ENCODE peak calls at places on chromosomes 5 and 9, in five cellular contexts. Q is IMR-90, Z is astrocyte, V is GM23338, T is tibial artery. M is an unnamed sample. For H3K36me3 and H3K27me3, the result is how much of the 10 kb centered on the place peaks cover.

GRCh38 chr5:172443441-172444109 is 10.8 kb downstream of the SH3PXD2B start:
- DNase-seq in T (peak), Z (peak), Q (peak), V (no peak), M (peak)

GRCh38 chr5:6686501-6686900 is 26.7 kb upstream of the TENT4A start:
- DNase-seq in V (no peak), Q (no peak), T (no peak), Z (no peak), M (no peak)

GRCh38 chr5:138503487-138504270 is 38.4 kb downstream of the EGR1 start:
- DNase-seq in Q (peak), T (no peak), Z (peak), V (peak), M (peak)

GRCh38 chr9:97312101-97312500 is 4.6 kb downstream of the CCDC180 start:
- DNase-seq in V (no peak), Z (no peak), T (no peak), Q (no peak), M (no peak)

GRCh38 chr9:72586388-72587160 is 65.2 kb downstream of the TMC1 start:
- DNase-seq in T (no peak), Z (peak), Q (peak), V (no peak), M (peak)

GRCh38 chr5:166379515-166379914 is 1911.9 kb upstream of the WWC1 start:
- DNase-seq in Z (no peak), V (no peak), T (no peak), Q (no peak), M (no peak)

GRCh38 chr5:72598461-72599433 is 91.5 kb upstream of the ZNF366 start:
- DNase-seq in Z (peak), T (no peak), V (no peak), Q (peak), M (no peak)

GRCh38 chr5:146805099-146805498 is 73.5 kb downstream of the PPP2R2B start:
- DNase-seq in Z (peak), T (no peak), V (peak), Q (no peak), M (peak)

GRCh38 chr5:172553167-172553566 is 87.9 kb upstream of the NEURL1B start:
- DNase-seq in V (no peak), Q (no peak), T (no peak), Z (no peak), M (no peak)

GRCh38 chr5:120615967-120616645 is 152.0 kb downstream of the PRR16 start:
- DNase-seq in Z (peak), T (no peak), Q (peak), V (peak), M (no peak)

GRCh38 chr9:27394154-27394825 is 97.3 kb upstream of the EQTN start:
- DNase-seq in T (no peak), Z (no peak), V (no peak), Q (no peak), M (no peak)

GRCh38 chr5:132883261-132883834 is 9.9 kb downstream of the LEAP2 start:
- DNase-seq in Q (peak), V (peak), T (no peak), Z (peak), M (peak)

GRCh38 chr9:69136185-69136584 is 37.9 kb upstream of the TJP2 start:
- DNase-seq in T (no peak), Z (no peak), V (no peak), Q (no peak), M (no peak)

GRCh38 chr5:170638454-170639220 is 134.8 kb downstream of the KCNIP1 start:
- DNase-seq in V (peak), Z (no peak), Q (peak), T (no peak), M (peak)

GRCh38 chr9:121388140-121388925 is 18.3 kb upstream of the STOM start:
- DNase-seq in Z (peak), V (no peak), Q (peak), T (no peak), M (peak)

GRCh38 chr9:90059436-90059835 is 454.6 kb downstream of the GADD45G start:
- DNase-seq in Q (no peak), V (no peak), T (no peak), Z (no peak), M (no peak)

GRCh38 chr5:178993955-178994579 is 1.1 kb downstream of the GRM6 start:
- DNase-seq in Q (no peak), Z (no peak), T (no peak), V (peak), M (no peak)

GRCh38 chr9:133707065-133707760 is 30.9 kb downstream of the SARDH start:
- DNase-seq in Q (peak), Z (peak), V (no peak), T (peak), M (no peak)

GRCh38 chr9:135610290-135611141 is 28.8 kb downstream of the GLT6D1 start:
- DNase-seq in V (no peak), Q (no peak), T (no peak), Z (no peak), M (no peak)

GRCh38 chr5:174323878-174324281 is 278.4 kb downstream of the NSG2 start:
- DNase-seq in Z (peak), Q (peak), V (peak), T (peak), M (peak)

GRCh38 chr5:43425965-43426364 is 13.8 kb upstream of the CCL28 start:
- DNase-seq in Z (peak), V (no peak), T (peak), Q (peak), M (peak)

GRCh38 chr5:134507495-134507894 is 18.0 kb upstream of the JADE2 start:
- DNase-seq in Z (no peak), V (no peak), T (peak), Q (no peak), M (no peak)

GRCh38 chr5:32584651-32585050 is 706 bp upstream of the SUB1 start:
- DNase-seq in Q (no peak), V (no peak), T (no peak), Z (no peak), M (no peak)

GRCh38 chr9:101443358-101443757 is 7.8 kb upstream of the ALDOB start:
- DNase-seq in Q (no peak), V (no peak), T (no peak), Z (no peak), M (no peak)

GRCh38 chr5:55350754-55351153 is 43.0 kb downstream of the MTREX start:
- DNase-seq in V (no peak), Q (no peak), Z (no peak), T (no peak), M (no peak)

GRCh38 chr9:105328872-105329728 is 84.6 kb downstream of the SLC44A1 start:
- DNase-seq in V (no peak), Q (no peak), T (no peak), Z (no peak), M (no peak)

GRCh38 chr5:134626369-134627014 is 6.1 kb downstream of the SAR1B start:
- DNase-seq in T (no peak), V (no peak), Q (peak), Z (no peak), M (no peak)

GRCh38 chr9:92607773-92608172 is 62.2 kb downstream of the IPPK start:
- DNase-seq in T (no peak), V (no peak), Z (peak), Q (peak), M (peak)

GRCh38 chr5:120678279-120678678 is 214.2 kb downstream of the PRR16 start:
- DNase-seq in Z (peak), T (no peak), Q (peak), V (no peak), M (no peak)

GRCh38 chr9:14219865-14220655 is 93.9 kb downstream of the NFIB start:
- DNase-seq in T (no peak), Z (peak), V (no peak), Q (no peak), M (peak)

GRCh38 chr9:114433086-114433485 is 45.3 kb upstream of the AKNA start:
- DNase-seq in V (no peak), Z (no peak), Q (no peak), T (no peak), M (no peak)
- H3K36me3 ChIP-seq in V (under half), Z (under half), Q (under half), T (under half), M (under half)

GRCh38 chr5:68289576-68289975 is 74.0 kb downstream of the PIK3R1 start:
- DNase-seq in T (no peak), Q (no peak), V (no peak), Z (no peak), M (no peak)
- H3K4me3 ChIP-seq in T (peak), Q (no peak), V (peak), Z (no peak), M (no peak)

DNA sequence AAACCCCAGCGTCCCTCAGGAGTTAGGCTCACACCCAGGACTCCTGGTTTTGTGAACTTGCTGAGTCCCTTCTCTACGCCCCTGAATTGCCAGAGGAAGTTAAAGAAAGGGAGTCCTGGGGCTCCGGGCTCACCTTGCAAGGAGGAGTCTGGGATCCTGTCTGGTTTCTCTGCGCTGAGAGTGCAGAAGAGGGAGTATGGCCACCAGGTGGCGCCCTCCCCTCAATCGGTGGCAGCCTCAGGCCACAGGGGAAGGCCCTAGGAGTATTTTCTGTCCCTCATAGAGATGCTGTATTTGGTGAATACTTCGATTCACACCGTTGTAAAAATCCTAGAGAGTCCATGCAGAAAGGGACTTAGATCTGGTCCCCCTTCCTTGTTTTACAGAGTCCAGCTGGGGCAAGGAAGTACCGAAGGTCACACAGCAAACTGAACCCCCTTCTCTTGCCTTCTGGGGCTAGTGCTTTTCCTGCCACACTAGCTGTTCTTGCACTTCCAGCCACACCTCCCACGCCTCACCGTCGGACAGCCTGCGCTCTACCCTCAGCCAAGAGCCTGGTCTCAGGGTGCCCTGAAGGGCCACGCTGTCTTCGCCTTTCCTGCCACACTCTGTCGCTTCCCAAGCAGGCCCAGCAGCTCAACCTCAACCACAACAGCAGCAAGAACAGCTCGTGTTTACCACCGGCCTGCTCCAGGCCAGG is 10.2 kb downstream of the HAND1 start:
- DNase-seq in Z (no peak), V (peak), T (peak), Q (peak), M (peak)
- H3K27me3 ChIP-seq in Z (under half), V (half or more), T (under half), Q (under half), M (under half)

DNA sequence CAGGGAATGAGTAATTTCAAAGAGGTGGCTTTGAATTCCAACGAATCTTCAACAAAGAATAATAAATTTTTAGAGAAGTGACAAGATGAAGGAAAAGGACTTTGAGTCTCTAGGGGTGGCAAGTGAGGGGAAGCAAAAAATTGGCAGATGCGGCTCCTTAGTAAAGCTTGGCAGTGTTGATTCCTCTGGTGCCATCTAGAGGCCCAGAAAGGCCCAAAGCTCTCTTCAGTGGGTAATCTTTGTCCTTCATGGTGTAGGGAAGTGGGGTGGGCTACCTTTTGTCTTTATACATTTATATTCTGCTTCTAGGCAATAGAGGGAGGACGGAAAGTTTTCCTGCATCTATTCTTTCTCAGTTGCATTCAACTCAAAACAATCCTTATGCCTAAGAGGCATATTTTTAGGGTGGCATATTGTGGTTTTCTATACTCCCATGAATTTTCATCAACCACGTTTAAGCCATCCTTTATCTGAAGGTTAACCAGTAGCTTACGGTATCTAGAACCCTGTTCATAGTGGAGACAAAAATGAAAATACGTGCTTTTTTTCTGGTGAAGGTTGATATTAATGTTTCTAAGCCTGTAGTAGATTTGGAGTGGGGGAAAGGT is 17.5 kb upstream of the ROPN1L start:
- DNase-seq in Q (peak), V (peak), Z (peak), T (no peak), M (peak)
- H3K36me3 ChIP-seq in Q (under half), V (under half), Z (under half), T (under half), M (half or more)

GRCh38 chr5:1295650-1296037 is 776 bp upstream of the TERT start:
- DNase-seq in Z (no peak), V (no peak), Q (no peak), T (peak), M (no peak)
- H3K4me3 ChIP-seq in Z (no peak), V (peak), Q (no peak), T (no peak), M (no peak)

M was measured in MG63.